ENCODE peak calls at places on chromosome 12, in five cellular contexts. A, E, D, L and S are unnamed samples.
A peak's percentile ranks its signal among the peaks of the same experiment; 100 is the strongest.

GRCh38 chr12:96257550-96258392 is 63.6 kb downstream of the ELK3 start:
- DNase-seq in A (no peak), E (peak; percentile 58), D (no peak), L (no peak), S (no peak)

GRCh38 chr12:75526655-75527511 is 15.5 kb upstream of the KRR1 start:
- DNase-seq in A (peak; percentile 43), E (peak; percentile 71), D (no peak), L (peak; percentile 29), S (no peak)

GRCh38 chr12:12546314-12546772 is 16.3 kb downstream of the DUSP16 start:
- DNase-seq in A (no peak), E (no peak), D (no peak), L (no peak), S (no peak)

GRCh38 chr12:110269622-110270124 is 11.4 kb upstream of the ATP2A2 start:
- DNase-seq in A (peak; percentile 68), E (peak; percentile 84), D (no peak), L (no peak), S (no peak)

GRCh38 chr12:19712041-19712440 is 272.7 kb downstream of the AEBP2 start:
- DNase-seq in A (peak; percentile 54), E (peak; percentile 60), D (no peak), L (no peak), S (no peak)

GRCh38 chr12:46915861-46916260 is 90.1 kb upstream of the SLC38A4 start:
- DNase-seq in A (peak; percentile 81), E (peak; percentile 95), D (no peak), L (no peak), S (no peak)

GRCh38 chr12:54035561-54036377 is 2.9 kb downstream of the HOXC5 start:
- DNase-seq in A (no peak), E (no peak), D (no peak), L (no peak), S (no peak)

GRCh38 chr12:56298828-56299227 is 1.3 kb downstream of the CS start:
- DNase-seq in A (no peak), E (no peak), D (no peak), L (no peak), S (no peak)

GRCh38 chr12:76798864-76799263 is 34.9 kb downstream of the ZDHHC17 start:
- DNase-seq in A (no peak), E (no peak), D (no peak), L (no peak), S (no peak)

GRCh38 chr12:109720152-109720855 is 6.7 kb downstream of the FAM222A start:
- DNase-seq in A (no peak), E (no peak), D (no peak), L (no peak), S (no peak)

GRCh38 chr12:581746-582145 is 81.5 kb downstream of the NINJ2 start:
- DNase-seq in A (no peak), E (no peak), D (no peak), L (no peak), S (no peak)

GRCh38 chr12:102407776-102408486 is 72.4 kb downstream of the IGF1 start:
- DNase-seq in A (peak; percentile 24), E (no peak), D (no peak), L (no peak), S (no peak)

GRCh38 chr12:61097991-61098580 is 1162.1 kb upstream of the USP15 start:
- DNase-seq in A (no peak), E (no peak), D (no peak), L (no peak), S (no peak)

GRCh38 chr12:53750812-53751335 is 905 bp downstream of the CISTR start:
- DNase-seq in A (no peak), E (no peak), D (no peak), L (no peak), S (no peak)

GRCh38 chr12:119343130-119343529 is 8.6 kb downstream of the CCDC60 start:
- DNase-seq in A (no peak), E (no peak), D (no peak), L (no peak), S (no peak)

GRCh38 chr12:132602578-132603239 is 7.7 kb downstream of the LRCOL1 start:
- DNase-seq in A (no peak), E (no peak), D (no peak), L (no peak), S (no peak)

GRCh38 chr12:129335773-129336172 is 482.5 kb downstream of the GLT1D1 start:
- DNase-seq in A (no peak), E (no peak), D (no peak), L (no peak), S (no peak)

GRCh38 chr12:89538902-89539301 is 13.1 kb upstream of the POC1B start:
- DNase-seq in A (no peak), E (no peak), D (no peak), L (no peak), S (no peak)

GRCh38 chr12:52920937-52921336 is 16.1 kb upstream of the KRT8 start:
- DNase-seq in A (no peak), E (peak; percentile 37), D (no peak), L (no peak), S (no peak)

GRCh38 chr12:27969901-27970390 is 2.6 kb downstream of the PTHLH start:
- DNase-seq in A (no peak), E (peak; percentile 59), D (peak; percentile 28), L (peak; percentile 29), S (no peak)

GRCh38 chr12:115618105-115618504 is 659.4 kb downstream of the MED13L start:
- DNase-seq in A (no peak), E (no peak), D (no peak), L (no peak), S (no peak)

GRCh38 chr12:126663304-126664094 is 1598.3 kb downstream of the AACS start:
- DNase-seq in A (no peak), E (no peak), D (no peak), L (peak; percentile 12), S (no peak)

GRCh38 chr12:54980341-54980740 is 4.2 kb downstream of the TESPA1 start:
- DNase-seq in A (no peak), E (no peak), D (no peak), L (no peak), S (no peak)

GRCh38 chr12:49955899-49956662 is 5.5 kb downstream of the AQP2 start:
- DNase-seq in A (no peak), E (no peak), D (no peak), L (no peak), S (no peak)
- H3K4me3 ChIP-seq in A (no peak overlapping the region), E (no peak overlapping the region), D (no peak overlapping the region), L (no peak overlapping the region), S (no peak overlapping the region)

DNA sequence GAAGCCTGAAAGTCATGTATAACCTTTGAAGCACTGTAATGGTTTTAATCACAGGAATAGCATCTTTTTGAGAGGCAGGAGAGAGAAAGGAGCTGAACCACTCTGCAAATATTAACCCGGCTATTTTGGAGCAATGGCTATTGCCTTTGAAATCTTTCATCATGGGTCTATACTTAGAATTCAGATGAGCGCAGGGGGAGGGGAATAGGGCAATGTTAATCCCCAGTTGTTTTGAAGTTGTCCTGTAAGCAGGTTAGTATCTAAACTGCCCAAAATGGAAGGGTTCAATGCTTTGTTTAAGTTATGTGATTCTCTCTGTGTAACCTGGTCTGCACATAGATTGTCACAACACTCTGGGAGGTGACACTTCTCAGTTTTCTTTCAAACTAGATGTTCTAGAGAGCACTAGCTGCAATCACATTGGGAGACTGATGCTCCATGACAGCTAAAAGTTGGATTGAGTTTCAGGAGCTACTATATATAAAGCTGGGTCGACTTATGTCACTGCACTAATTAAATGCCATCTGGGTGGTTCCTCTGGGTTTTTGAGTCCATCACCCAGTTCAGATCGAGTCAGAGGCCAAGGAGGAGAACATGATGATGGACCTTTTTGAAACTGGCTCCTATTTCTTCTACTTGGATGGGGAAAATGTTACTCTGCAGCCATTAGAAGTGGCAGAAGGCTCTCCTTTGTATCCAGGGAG is at the start of gene MYF6:
- DNase-seq in A (no peak), E (no peak), D (no peak), L (no peak), S (no peak)
- H3K4me3 ChIP-seq in A (peak within 1 kb of the TSS; percentile 14), E (no peak within 1 kb of the TSS), D (no peak within 1 kb of the TSS), L (no peak within 1 kb of the TSS), S (peak within 1 kb of the TSS; percentile 7)

GRCh38 chr12:73418541-73418940 is 1119.1 kb upstream of the ATXN7L3B start:
- DNase-seq in A (no peak), E (no peak), D (no peak), L (no peak), S (no peak)

GRCh38 chr12:73413974-73414373 is 1123.7 kb upstream of the ATXN7L3B start:
- DNase-seq in A (no peak), E (no peak), D (no peak), L (no peak), S (no peak)

DNA sequence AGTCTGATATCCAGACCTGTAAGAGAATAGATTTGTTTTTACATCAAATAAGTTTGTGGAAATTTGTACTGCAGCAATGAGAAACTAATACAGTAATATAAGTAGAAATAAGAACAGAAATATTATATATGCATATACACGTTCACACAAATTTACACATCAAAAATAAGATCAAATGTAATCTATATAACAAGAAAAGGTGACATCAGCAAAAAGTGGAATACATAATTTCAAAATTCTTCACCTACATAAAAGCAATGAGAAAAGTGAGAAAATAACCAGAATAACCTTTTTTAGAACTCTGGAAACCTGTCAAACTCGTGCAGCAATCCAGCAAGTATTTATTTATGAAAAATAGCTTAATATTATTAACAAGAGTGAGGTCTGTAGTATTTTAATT is 1124.6 kb upstream of the ATXN7L3B start:
- DNase-seq in A (no peak), E (no peak), D (no peak), L (no peak), S (no peak)
- H3K4me3 ChIP-seq in A (no peak overlapping the region), E (no peak overlapping the region), D (no peak overlapping the region), L (no peak overlapping the region), S (no peak overlapping the region)

GRCh38 chr12:125186471-125187147 is 121.4 kb downstream of the AACS start:
- DNase-seq in A (peak; percentile 29), E (no peak), D (no peak), L (no peak), S (no peak)

GRCh38 chr12:125187148-125187733 is 122.0 kb downstream of the AACS start:
- DNase-seq in A (no peak), E (no peak), D (no peak), L (no peak), S (no peak)

GRCh38 chr12:125188912-125189881 is 124.0 kb downstream of the AACS start:
- DNase-seq in A (no peak), E (no peak), D (no peak), L (no peak), S (no peak)

GRCh38 chr12:125185740-125186470 is 120.7 kb downstream of the AACS start:
- DNase-seq in A (peak; percentile 70), E (peak; percentile 63), D (no peak), L (peak; percentile 64), S (no peak)

DNA sequence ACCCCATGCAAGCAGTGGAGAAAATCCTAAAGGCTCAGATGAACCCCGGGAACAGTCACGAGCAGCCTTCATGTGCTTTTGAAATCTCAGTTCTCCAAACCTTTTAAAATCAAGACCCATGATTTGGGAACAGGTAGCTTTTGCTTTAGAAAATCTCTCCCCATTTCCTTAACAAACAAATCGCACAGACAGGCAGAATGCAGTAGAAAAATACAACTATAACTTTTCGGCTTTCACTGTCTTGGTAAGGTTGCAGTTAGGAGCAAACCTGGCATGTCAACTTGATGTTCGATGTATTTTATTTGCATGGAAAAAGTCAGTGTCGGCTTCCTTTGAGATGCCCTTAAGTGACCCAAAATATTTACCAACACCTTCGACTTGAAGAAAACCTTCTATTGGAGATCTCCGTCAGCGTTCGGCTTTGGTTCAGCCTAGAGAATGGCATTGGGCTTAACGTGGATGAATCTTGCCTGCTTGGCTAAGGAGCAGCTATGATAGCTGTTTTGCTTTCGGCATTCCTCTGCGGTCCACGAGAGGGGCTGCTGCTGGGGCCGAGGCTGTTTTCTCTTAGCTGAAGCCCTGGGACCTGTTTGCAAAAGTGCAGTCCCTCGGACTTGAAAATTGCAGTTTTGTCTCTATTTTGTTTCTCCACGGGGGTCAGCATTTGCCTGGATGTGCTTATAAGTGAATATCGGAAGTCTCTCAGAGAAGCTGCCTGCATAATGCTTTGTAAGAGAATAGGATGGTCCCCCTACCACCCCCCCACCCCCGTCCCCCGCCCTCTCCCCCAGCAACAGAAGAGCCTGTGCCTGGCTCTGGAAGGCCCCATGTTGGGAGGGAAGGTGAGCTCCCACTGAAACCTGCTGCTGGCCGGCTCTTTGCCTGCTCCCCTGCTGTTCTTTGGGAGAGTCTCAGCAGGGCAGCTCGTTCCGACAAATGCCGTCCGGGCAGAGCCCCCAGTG is 122.8 kb downstream of the AACS start:
- DNase-seq in A (no peak), E (no peak), D (no peak), L (no peak), S (no peak)
- H3K4me3 ChIP-seq in A (no peak overlapping the region), E (no peak overlapping the region), D (peak overlapping the region; percentile 14), L (no peak overlapping the region), S (no peak overlapping the region)